ENCODE peak calls at places on chromosome 1, in ten cellular contexts. A is lower leg skin, D is right lobe of liver, P is tibial nerve, W is uterus, G is K562, O is testis, C is IMR-90, Q is breast epithelium, J is endothelial cell of umbilical vein. L is an unnamed sample.

GRCh38 chr1:87024936-87025537 is 110.6 kb downstream of the HS2ST1 start:
- DNase-seq in A (no peak), D (no peak), P (no peak), W (no peak), G (peak), O (no peak), C (peak), Q (no peak), J (peak), L (peak)

GRCh38 chr1:178931843-178932551 is 61.1 kb upstream of the ANGPTL1 start:
- DNase-seq in A (peak), D (no peak), P (peak), W (peak), G (no peak), O (peak), C (peak), Q (peak), J (no peak), L (no peak)

GRCh38 chr1:229582011-229582694 is 23.6 kb upstream of the ABCB10 start:
- DNase-seq in A (no peak), D (no peak), P (no peak), W (no peak), G (no peak), O (peak), C (peak), Q (peak), J (peak), L (no peak)

GRCh38 chr1:18199462-18199861 is 91.9 kb downstream of the IGSF21 start:
- DNase-seq in A (no peak), D (no peak), P (no peak), W (no peak), G (no peak), O (no peak), C (no peak), Q (no peak), J (no peak), L (no peak)

GRCh38 chr1:28983509-28984310 is 69.3 kb downstream of the EPB41 start:
- DNase-seq in A (no peak), D (peak), P (no peak), W (no peak), G (no peak), O (no peak), C (no peak), Q (no peak), J (no peak), L (no peak)

GRCh38 chr1:14412235-14412634 is 186.2 kb upstream of the KAZN start:
- DNase-seq in A (no peak), D (no peak), P (no peak), W (no peak), G (no peak), O (no peak), C (no peak), Q (no peak), J (no peak), L (no peak)

GRCh38 chr1:12775443-12775842 is 1.9 kb downstream of the PRAMEF12 start:
- DNase-seq in A (no peak), D (no peak), P (no peak), W (no peak), G (no peak), O (no peak), C (no peak), Q (no peak), J (no peak), L (no peak)

GRCh38 chr1:25486602-25487001 is 55.9 kb downstream of the MACO1 start:
- DNase-seq in A (no peak), D (no peak), P (no peak), W (no peak), G (no peak), O (no peak), C (peak), Q (no peak), J (no peak), L (peak)

GRCh38 chr1:234702342-234703000 is 92.5 kb upstream of the IRF2BP2 start:
- DNase-seq in A (peak), D (no peak), P (peak), W (peak), G (no peak), O (peak), C (no peak), Q (peak), J (peak), L (no peak)

GRCh38 chr1:234697741-234698140 is 87.8 kb upstream of the IRF2BP2 start:
- DNase-seq in A (no peak), D (no peak), P (no peak), W (no peak), G (no peak), O (no peak), C (no peak), Q (no peak), J (no peak), L (no peak)

GRCh38 chr1:234701737-234702341 is 91.9 kb upstream of the IRF2BP2 start:
- DNase-seq in A (no peak), D (no peak), P (no peak), W (no peak), G (no peak), O (peak), C (no peak), Q (no peak), J (no peak), L (no peak)

GRCh38 chr1:234698624-234699023 is 88.6 kb upstream of the IRF2BP2 start:
- DNase-seq in A (no peak), D (no peak), P (no peak), W (no peak), G (no peak), O (peak), C (no peak), Q (no peak), J (no peak), L (no peak)

DNA sequence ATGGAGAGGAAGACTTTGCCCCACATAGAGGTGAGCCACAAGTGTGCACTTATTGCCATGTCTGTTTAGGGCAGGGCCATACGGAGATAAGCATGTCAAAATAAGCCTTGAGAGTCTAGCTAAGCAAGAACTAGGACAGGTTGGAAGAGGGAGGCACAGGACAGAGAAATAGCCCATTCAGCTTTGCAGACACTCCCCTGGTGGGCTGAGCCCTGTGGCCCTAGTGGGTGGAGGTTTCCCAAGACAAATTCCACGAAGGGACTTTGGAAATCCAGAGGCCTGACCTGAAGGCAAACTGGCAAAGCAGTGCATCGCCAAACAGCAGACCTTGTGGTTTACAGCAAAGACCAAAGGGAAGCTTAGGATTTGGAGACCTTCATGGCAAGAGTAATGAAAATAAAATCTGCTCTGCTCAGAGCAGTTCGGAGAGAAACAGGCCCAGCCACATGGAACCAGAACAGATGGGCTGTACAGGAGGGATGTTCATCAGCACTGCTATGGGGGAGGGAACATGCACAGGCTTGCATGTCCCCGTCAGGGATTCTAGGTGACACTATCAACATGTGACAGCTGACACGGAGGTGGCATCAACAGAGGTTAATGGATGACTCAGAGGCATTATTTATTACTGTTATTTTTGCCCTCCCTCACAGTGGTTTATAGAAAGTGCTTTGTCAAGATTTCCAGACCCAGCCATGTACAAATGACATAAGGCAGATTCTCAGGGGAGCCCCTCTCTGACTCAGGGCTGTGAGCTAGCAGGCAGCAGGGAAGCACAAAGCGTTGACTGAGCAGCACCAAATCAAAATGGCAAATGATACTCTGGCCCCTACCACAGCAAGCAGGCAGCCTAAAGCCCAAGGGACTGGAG is 90.1 kb upstream of the IRF2BP2 start:
- DNase-seq in A (no peak), D (no peak), P (no peak), W (peak), G (peak), O (peak), C (peak), Q (no peak), J (peak), L (peak)
- TF ChIP-seq POLR2A in A (no peak), D (no peak), P (no peak), W (no peak), G (no peak), O (no peak), C (no peak), Q (no peak), J (no peak), L (no peak)

GRCh38 chr1:183580281-183580682 is 10.0 kb downstream of the NCF2 start:
- DNase-seq in A (peak), D (no peak), P (no peak), W (peak), G (peak), O (no peak), C (no peak), Q (no peak), J (peak), L (peak)
- TF ChIP-seq POLR2A in A (no peak), D (no peak), P (no peak), W (no peak), G (no peak), O (no peak), C (no peak), Q (no peak), J (no peak), L (no peak)

GRCh38 chr1:6002714-6003501 is 10.7 kb upstream of the NPHP4 start:
- DNase-seq in A (no peak), D (peak), P (no peak), W (no peak), G (no peak), O (no peak), C (no peak), Q (no peak), J (no peak), L (no peak)
- TF ChIP-seq POLR2A in A (no peak), D (no peak), P (no peak), W (no peak), G (no peak), O (no peak), C (no peak), Q (no peak), J (no peak), L (no peak)

DNA sequence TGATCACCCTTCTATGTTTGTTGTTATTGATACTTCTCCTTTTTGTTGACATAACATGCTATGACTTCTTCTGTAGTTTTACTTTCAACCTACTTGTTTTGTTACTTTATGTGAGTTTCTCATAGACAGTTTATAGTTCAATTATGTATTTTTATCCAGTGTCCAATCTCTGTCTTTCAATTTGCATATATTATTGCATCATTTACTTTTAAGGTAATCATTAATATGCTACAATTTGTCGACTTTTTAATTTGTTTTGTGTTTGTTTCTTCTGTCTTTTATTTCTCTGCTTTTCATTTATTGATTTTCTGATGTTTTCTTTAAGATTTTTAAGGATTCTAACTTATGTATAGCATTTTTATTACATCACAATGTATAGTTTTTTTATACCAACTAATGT is 10.3 kb downstream of the OR13G1 start:
- DNase-seq in A (no peak), D (no peak), P (no peak), W (no peak), G (no peak), O (no peak), C (no peak), Q (no peak), J (no peak), L (no peak)
- TF ChIP-seq POLR2A in A (no peak), D (no peak), P (no peak), W (no peak), G (no peak), O (no peak), C (no peak), Q (no peak), J (no peak), L (no peak)